ENCODE peak calls at places on chromosome 15, in six cellular contexts. F is nephron progenitor cell, N is ovary, C is fibroblast of pulmonary artery, B is vagina, Y is HL-60. H is an unnamed sample.

GRCh38 chr15:31049122-31049521 is 52.4 kb downstream of the TRPM1 start:
- DNase-seq in F (no peak), N (no peak), C (no peak), B (no peak), Y (peak; percentile 14), H (no peak)

GRCh38 chr15:89395996-89396395 is 61.4 kb upstream of the POLG start:
- DNase-seq in F (no peak), N (no peak), C (no peak), B (no peak), Y (peak; percentile 93), H (no peak)

GRCh38 chr15:92958105-92958504 is 58.0 kb downstream of the CHD2 start:
- DNase-seq in F (no peak), N (no peak), C (no peak), B (no peak), Y (no peak), H (no peak)

GRCh38 chr15:90300988-90301715 is 35.7 kb downstream of the NGRN start:
- DNase-seq in F (peak; percentile 72), N (peak; percentile 33), C (peak; percentile 56), B (no peak), Y (peak; percentile 18), H (peak; percentile 53)

GRCh38 chr15:31085359-31085758 is 16.2 kb downstream of the TRPM1 start:
- DNase-seq in F (no peak), N (no peak), C (no peak), B (no peak), Y (no peak), H (no peak)

GRCh38 chr15:60137711-60138396 is 133.7 kb downstream of the FOXB1 start:
- DNase-seq in F (no peak), N (no peak), C (peak; percentile 29), B (no peak), Y (no peak), H (no peak)

GRCh38 chr15:29132110-29132420 is 137.6 kb downstream of the NSMCE3 start:
- DNase-seq in F (no peak), N (no peak), C (no peak), B (no peak), Y (no peak), H (no peak)

GRCh38 chr15:100131321-100132224 is 210.2 kb downstream of the ADAMTS17 start:
- DNase-seq in F (peak; percentile 17), N (peak; percentile 43), C (peak; percentile 55), B (no peak), Y (no peak), H (no peak)

GRCh38 chr15:56208641-56209155 is 35.0 kb downstream of the RFX7 start:
- DNase-seq in F (no peak), N (no peak), C (no peak), B (no peak), Y (no peak), H (no peak)

GRCh38 chr15:69891070-69891491 is 206.6 kb downstream of the TLE3 start:
- DNase-seq in F (no peak), N (no peak), C (no peak), B (no peak), Y (no peak), H (no peak)

GRCh38 chr15:55823191-55823670 is 80.3 kb upstream of the PRTG start:
- DNase-seq in F (no peak), N (no peak), C (peak; percentile 81), B (no peak), Y (no peak), H (no peak)

GRCh38 chr15:31352283-31352880 is 25.7 kb downstream of the KLF13 start:
- DNase-seq in F (no peak), N (no peak), C (no peak), B (no peak), Y (no peak), H (no peak)

GRCh38 chr15:38758001-38758400 is 193.4 kb upstream of the RASGRP1 start:
- DNase-seq in F (peak; percentile 11), N (no peak), C (peak; percentile 68), B (no peak), Y (no peak), H (no peak)

GRCh38 chr15:79682851-79683288 is 213.9 kb downstream of the MTHFS start:
- DNase-seq in F (no peak), N (no peak), C (peak; percentile 61), B (no peak), Y (no peak), H (no peak)

GRCh38 chr15:85795669-85796305 is 1.1 kb upstream of the KLHL25 start:
- DNase-seq in F (no peak), N (no peak), C (no peak), B (no peak), Y (no peak), H (no peak)

GRCh38 chr15:90367578-90367977 is 15.5 kb downstream of the ZNF774 start:
- DNase-seq in F (no peak), N (no peak), C (peak; percentile 40), B (no peak), Y (no peak), H (no peak)

GRCh38 chr15:27730878-27731277 is 368.2 kb downstream of the OCA2 start:
- DNase-seq in F (no peak), N (no peak), C (no peak), B (no peak), Y (no peak), H (no peak)

GRCh38 chr15:85171736-85172135 is 190.1 kb downstream of the PDE8A start:
- DNase-seq in F (no peak), N (no peak), C (no peak), B (no peak), Y (no peak), H (no peak)

GRCh38 chr15:58267026-58267425 is 128.8 kb downstream of the AQP9 start:
- DNase-seq in F (no peak), N (no peak), C (no peak), B (no peak), Y (no peak), H (no peak)

GRCh38 chr15:80485370-80486164 is 81.4 kb downstream of the ARNT2 start:
- DNase-seq in F (no peak), N (no peak), C (no peak), B (no peak), Y (no peak), H (no peak)

GRCh38 chr15:72907733-72908132 is 124.2 kb upstream of the ADPGK start:
- DNase-seq in F (no peak), N (peak; percentile 30), C (peak; percentile 27), B (no peak), Y (no peak), H (no peak)

GRCh38 chr15:90364251-90364650 is 12.2 kb downstream of the ZNF774 start:
- DNase-seq in F (no peak), N (no peak), C (peak; percentile 82), B (no peak), Y (no peak), H (no peak)

GRCh38 chr15:29018406-29018805 is 132.6 kb downstream of the APBA2 start:
- DNase-seq in F (no peak), N (no peak), C (no peak), B (no peak), Y (no peak), H (no peak)

GRCh38 chr15:52421029-52421428 is 107.7 kb downstream of the MYO5A start:
- DNase-seq in F (no peak), N (no peak), C (no peak), B (no peak), Y (no peak), H (no peak)

GRCh38 chr15:78077053-78077859 is at the start of gene TBC1D2B:
- DNase-seq in F (peak; percentile 84), N (peak; percentile 72), C (peak; percentile 60), B (no peak), Y (no peak), H (peak; percentile 59)
- TF ChIP-seq CTCF in F (no peak), N (no peak), C (no peak), B (no peak), Y (no peak), H (no peak)

GRCh38 chr15:67991706-67992105 is 62.4 kb upstream of the PIAS1 start:
- DNase-seq in F (no peak), N (no peak), C (no peak), B (no peak), Y (no peak), H (no peak)

GRCh38 chr15:67998599-67999122 is 55.5 kb upstream of the PIAS1 start:
- DNase-seq in F (no peak), N (no peak), C (peak; percentile 55), B (no peak), Y (no peak), H (no peak)

GRCh38 chr15:67997996-67998395 is 56.1 kb upstream of the PIAS1 start:
- DNase-seq in F (no peak), N (no peak), C (peak; percentile 29), B (no peak), Y (no peak), H (no peak)

DNA sequence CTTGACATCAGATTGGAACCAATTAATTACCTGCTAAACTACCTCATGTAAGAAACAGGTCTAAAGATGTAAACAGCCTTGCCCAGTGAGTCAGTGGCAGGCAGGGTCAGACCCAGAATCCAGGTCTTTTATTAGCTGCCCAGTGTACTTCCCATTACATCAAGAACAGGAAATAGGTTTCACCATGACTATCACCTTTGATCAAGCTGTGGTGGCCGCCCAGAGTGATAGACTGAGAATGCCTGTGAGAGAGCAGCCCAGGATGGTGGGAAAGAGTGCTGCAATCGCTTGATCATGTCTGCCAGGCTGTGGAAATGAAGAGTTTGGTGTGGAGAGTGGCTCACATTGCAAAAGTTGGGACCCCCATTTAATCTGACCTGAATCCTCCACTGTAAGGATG is 61.3 kb upstream of the PIAS1 start:
- DNase-seq in F (no peak), N (no peak), C (peak; percentile 7), B (peak; percentile 72), Y (no peak), H (no peak)
- TF ChIP-seq CTCF in F (no peak), N (no peak), C (no peak), B (no peak), Y (no peak), H (no peak)

GRCh38 chr15:33234019-33234418 is 39.5 kb upstream of the FMN1 start:
- DNase-seq in F (no peak), N (no peak), C (peak; percentile 54), B (no peak), Y (no peak), H (no peak)
- TF ChIP-seq CTCF in F (peak; percentile 50), N (no peak), C (peak; percentile 54), B (no peak), Y (peak; percentile 11), H (peak; percentile 32)

GRCh38 chr15:66700802-66701421 is 1.1 kb upstream of the SMAD6 start:
- DNase-seq in F (peak; percentile 97), N (peak; percentile 96), C (peak; percentile 96), B (no peak), Y (peak; percentile 80), H (peak; percentile 78)
- TF ChIP-seq CTCF in F (no peak), N (no peak), C (no peak), B (no peak), Y (no peak), H (no peak)

GRCh38 chr15:96345560-96346389 is 15.3 kb downstream of the NR2F2 start:
- DNase-seq in F (peak; percentile 74), N (peak; percentile 89), C (peak; percentile 87), B (no peak), Y (no peak), H (no peak)
- TF ChIP-seq CTCF in F (peak; percentile 60), N (peak; percentile 42), C (peak; percentile 47), B (peak; percentile 60), Y (peak; percentile 32), H (peak; percentile 24)

GRCh38 chr15:78396976-78397375 is 41.0 kb upstream of the IREB2 start:
- DNase-seq in F (no peak), N (peak; percentile 13), C (peak; percentile 38), B (no peak), Y (no peak), H (no peak)
- TF ChIP-seq CTCF in F (no peak), N (no peak), C (peak; percentile 26), B (no peak), Y (no peak), H (no peak)

H was measured in natural killer cell.